ENCODE peak calls at places on chromosomes 12 and 14, in ten cellular contexts. One of them, this sample, is unnamed.

GRCh38 chr12:45742590-45742989 is 13.1 kb downstream of the ARID2 start:
- DNase-seq in AG09309: no peak
- DNase-seq in NCI-H2081: no peak
- DNase-seq in stimulated activated CD8-positive, alpha-beta memory T cell treated with anti-CD3 and anti-CD28 coated beads, Interleukin-12 subunit alpha, Interleukin-12 subunit beta, amount 100 ng/mL, for 1 hour: no peak
- DNase-seq in kidney glomerular epithelial cell: no peak
- DNase-seq in naive B cell: no peak
- DNase-seq in cardiac fibroblast: no peak
- DNase-seq in left ventricle myocardium superior: no peak
- DNase-seq in CD8-positive, alpha-beta T cell: no peak
- DNase-seq in activated CD8-positive, alpha-beta T cell treated with anti-CD3 and anti-CD28 coated beads for 36 hours: no peak
- DNase-seq in this sample: no peak

GRCh38 chr12:50401383-50402155 is 884 bp downstream of the LARP4 start:
- DNase-seq in AG09309: peak
- DNase-seq in naive B cell: no peak
- DNase-seq in stimulated activated CD8-positive, alpha-beta memory T cell treated with anti-CD3 and anti-CD28 coated beads, Interleukin-12 subunit alpha, Interleukin-12 subunit beta, amount 100 ng/mL, for 1 hour: no peak
- DNase-seq in activated CD8-positive, alpha-beta T cell treated with anti-CD3 and anti-CD28 coated beads for 36 hours: peak
- DNase-seq in kidney glomerular epithelial cell: no peak
- DNase-seq in left ventricle myocardium superior: no peak
- DNase-seq in CD8-positive, alpha-beta T cell: no peak
- DNase-seq in cardiac fibroblast: peak
- DNase-seq in NCI-H2081: peak
- DNase-seq in this sample: no peak

GRCh38 chr12:30884804-30885203 is 41.7 kb upstream of the TSPAN11 start:
- DNase-seq in CD8-positive, alpha-beta T cell: no peak
- DNase-seq in cardiac fibroblast: no peak
- DNase-seq in NCI-H2081: no peak
- DNase-seq in stimulated activated CD8-positive, alpha-beta memory T cell treated with anti-CD3 and anti-CD28 coated beads, Interleukin-12 subunit alpha, Interleukin-12 subunit beta, amount 100 ng/mL, for 1 hour: no peak
- DNase-seq in AG09309: no peak
- DNase-seq in kidney glomerular epithelial cell: no peak
- DNase-seq in naive B cell: no peak
- DNase-seq in activated CD8-positive, alpha-beta T cell treated with anti-CD3 and anti-CD28 coated beads for 36 hours: no peak
- DNase-seq in left ventricle myocardium superior: no peak
- DNase-seq in this sample: no peak

GRCh38 chr12:7797698-7798398 is 8.6 kb downstream of the NANOG start:
- DNase-seq in AG09309: no peak
- DNase-seq in NCI-H2081: no peak
- DNase-seq in CD8-positive, alpha-beta T cell: no peak
- DNase-seq in activated CD8-positive, alpha-beta T cell treated with anti-CD3 and anti-CD28 coated beads for 36 hours: no peak
- DNase-seq in stimulated activated CD8-positive, alpha-beta memory T cell treated with anti-CD3 and anti-CD28 coated beads, Interleukin-12 subunit alpha, Interleukin-12 subunit beta, amount 100 ng/mL, for 1 hour: no peak
- DNase-seq in left ventricle myocardium superior: no peak
- DNase-seq in cardiac fibroblast: peak
- DNase-seq in kidney glomerular epithelial cell: no peak
- DNase-seq in naive B cell: no peak
- DNase-seq in this sample: no peak

GRCh38 chr14:103191856-103192835 is 68.9 kb downstream of the TNFAIP2 start:
- DNase-seq in AG09309: no peak
- DNase-seq in cardiac fibroblast: no peak
- DNase-seq in stimulated activated CD8-positive, alpha-beta memory T cell treated with anti-CD3 and anti-CD28 coated beads, Interleukin-12 subunit alpha, Interleukin-12 subunit beta, amount 100 ng/mL, for 1 hour: no peak
- DNase-seq in CD8-positive, alpha-beta T cell: no peak
- DNase-seq in left ventricle myocardium superior: no peak
- DNase-seq in naive B cell: no peak
- DNase-seq in activated CD8-positive, alpha-beta T cell treated with anti-CD3 and anti-CD28 coated beads for 36 hours: no peak
- DNase-seq in NCI-H2081: no peak
- DNase-seq in kidney glomerular epithelial cell: no peak
- DNase-seq in this sample: no peak

GRCh38 chr12:123271182-123271491 is 519 bp downstream of the CDK2AP1 start:
- DNase-seq in AG09309: no peak
- DNase-seq in activated CD8-positive, alpha-beta T cell treated with anti-CD3 and anti-CD28 coated beads for 36 hours: peak
- DNase-seq in stimulated activated CD8-positive, alpha-beta memory T cell treated with anti-CD3 and anti-CD28 coated beads, Interleukin-12 subunit alpha, Interleukin-12 subunit beta, amount 100 ng/mL, for 1 hour: peak
- DNase-seq in naive B cell: peak
- DNase-seq in cardiac fibroblast: peak
- DNase-seq in CD8-positive, alpha-beta T cell: peak
- DNase-seq in NCI-H2081: peak
- DNase-seq in left ventricle myocardium superior: peak
- DNase-seq in kidney glomerular epithelial cell: peak
- DNase-seq in this sample: peak

GRCh38 chr14:96146131-96146771 is 58.4 kb upstream of the BDKRB2 start:
- DNase-seq in stimulated activated CD8-positive, alpha-beta memory T cell treated with anti-CD3 and anti-CD28 coated beads, Interleukin-12 subunit alpha, Interleukin-12 subunit beta, amount 100 ng/mL, for 1 hour: no peak
- DNase-seq in CD8-positive, alpha-beta T cell: no peak
- DNase-seq in kidney glomerular epithelial cell: peak
- DNase-seq in activated CD8-positive, alpha-beta T cell treated with anti-CD3 and anti-CD28 coated beads for 36 hours: no peak
- DNase-seq in naive B cell: no peak
- DNase-seq in cardiac fibroblast: peak
- DNase-seq in AG09309: peak
- DNase-seq in left ventricle myocardium superior: no peak
- DNase-seq in NCI-H2081: peak
- DNase-seq in this sample: no peak

GRCh38 chr14:49549881-49550280 is 36.3 kb downstream of the RPS29 start:
- DNase-seq in AG09309: no peak
- DNase-seq in CD8-positive, alpha-beta T cell: no peak
- DNase-seq in left ventricle myocardium superior: no peak
- DNase-seq in stimulated activated CD8-positive, alpha-beta memory T cell treated with anti-CD3 and anti-CD28 coated beads, Interleukin-12 subunit alpha, Interleukin-12 subunit beta, amount 100 ng/mL, for 1 hour: no peak
- DNase-seq in naive B cell: no peak
- DNase-seq in kidney glomerular epithelial cell: peak
- DNase-seq in cardiac fibroblast: peak
- DNase-seq in NCI-H2081: no peak
- DNase-seq in activated CD8-positive, alpha-beta T cell treated with anti-CD3 and anti-CD28 coated beads for 36 hours: no peak
- DNase-seq in this sample: no peak

GRCh38 chr12:13234045-13234641 is 37.6 kb downstream of the EMP1 start:
- DNase-seq in cardiac fibroblast: peak
- DNase-seq in AG09309: no peak
- DNase-seq in naive B cell: peak
- DNase-seq in activated CD8-positive, alpha-beta T cell treated with anti-CD3 and anti-CD28 coated beads for 36 hours: peak
- DNase-seq in kidney glomerular epithelial cell: peak
- DNase-seq in CD8-positive, alpha-beta T cell: no peak
- DNase-seq in NCI-H2081: peak
- DNase-seq in stimulated activated CD8-positive, alpha-beta memory T cell treated with anti-CD3 and anti-CD28 coated beads, Interleukin-12 subunit alpha, Interleukin-12 subunit beta, amount 100 ng/mL, for 1 hour: peak
- DNase-seq in left ventricle myocardium superior: no peak
- DNase-seq in this sample: peak

GRCh38 chr14:100107236-100107635 is 42.0 kb downstream of the EVL start:
- DNase-seq in cardiac fibroblast: no peak
- DNase-seq in naive B cell: no peak
- DNase-seq in left ventricle myocardium superior: no peak
- DNase-seq in activated CD8-positive, alpha-beta T cell treated with anti-CD3 and anti-CD28 coated beads for 36 hours: peak
- DNase-seq in NCI-H2081: no peak
- DNase-seq in stimulated activated CD8-positive, alpha-beta memory T cell treated with anti-CD3 and anti-CD28 coated beads, Interleukin-12 subunit alpha, Interleukin-12 subunit beta, amount 100 ng/mL, for 1 hour: no peak
- DNase-seq in AG09309: no peak
- DNase-seq in CD8-positive, alpha-beta T cell: no peak
- DNase-seq in kidney glomerular epithelial cell: no peak
- DNase-seq in this sample: no peak

GRCh38 chr12:104248444-104248843 is 32.9 kb downstream of the TXNRD1 start:
- DNase-seq in left ventricle myocardium superior: no peak
- DNase-seq in NCI-H2081: no peak
- DNase-seq in activated CD8-positive, alpha-beta T cell treated with anti-CD3 and anti-CD28 coated beads for 36 hours: no peak
- DNase-seq in kidney glomerular epithelial cell: no peak
- DNase-seq in AG09309: no peak
- DNase-seq in naive B cell: no peak
- DNase-seq in CD8-positive, alpha-beta T cell: no peak
- DNase-seq in stimulated activated CD8-positive, alpha-beta memory T cell treated with anti-CD3 and anti-CD28 coated beads, Interleukin-12 subunit alpha, Interleukin-12 subunit beta, amount 100 ng/mL, for 1 hour: no peak
- DNase-seq in cardiac fibroblast: no peak
- DNase-seq in this sample: no peak

GRCh38 chr12:6376079-6376941 is 947 bp upstream of the SCNN1A start:
- DNase-seq in CD8-positive, alpha-beta T cell: no peak
- DNase-seq in naive B cell: no peak
- DNase-seq in AG09309: no peak
- DNase-seq in activated CD8-positive, alpha-beta T cell treated with anti-CD3 and anti-CD28 coated beads for 36 hours: no peak
- DNase-seq in left ventricle myocardium superior: peak
- DNase-seq in NCI-H2081: no peak
- DNase-seq in kidney glomerular epithelial cell: no peak
- DNase-seq in cardiac fibroblast: peak
- DNase-seq in stimulated activated CD8-positive, alpha-beta memory T cell treated with anti-CD3 and anti-CD28 coated beads, Interleukin-12 subunit alpha, Interleukin-12 subunit beta, amount 100 ng/mL, for 1 hour: no peak
- DNase-seq in this sample: no peak

GRCh38 chr12:6370994-6371754 is 4.2 kb downstream of the SCNN1A start:
- DNase-seq in cardiac fibroblast: peak
- DNase-seq in stimulated activated CD8-positive, alpha-beta memory T cell treated with anti-CD3 and anti-CD28 coated beads, Interleukin-12 subunit alpha, Interleukin-12 subunit beta, amount 100 ng/mL, for 1 hour: no peak
- DNase-seq in CD8-positive, alpha-beta T cell: no peak
- DNase-seq in NCI-H2081: peak
- DNase-seq in kidney glomerular epithelial cell: peak
- DNase-seq in left ventricle myocardium superior: no peak
- DNase-seq in naive B cell: no peak
- DNase-seq in activated CD8-positive, alpha-beta T cell treated with anti-CD3 and anti-CD28 coated beads for 36 hours: peak
- DNase-seq in AG09309: no peak
- DNase-seq in this sample: no peak

GRCh38 chr12:79378496-79378895 is 312.3 kb downstream of the PAWR start:
- DNase-seq in CD8-positive, alpha-beta T cell: no peak
- DNase-seq in AG09309: peak
- DNase-seq in kidney glomerular epithelial cell: no peak
- DNase-seq in stimulated activated CD8-positive, alpha-beta memory T cell treated with anti-CD3 and anti-CD28 coated beads, Interleukin-12 subunit alpha, Interleukin-12 subunit beta, amount 100 ng/mL, for 1 hour: no peak
- DNase-seq in left ventricle myocardium superior: no peak
- DNase-seq in NCI-H2081: no peak
- DNase-seq in activated CD8-positive, alpha-beta T cell treated with anti-CD3 and anti-CD28 coated beads for 36 hours: no peak
- DNase-seq in cardiac fibroblast: peak
- DNase-seq in naive B cell: no peak
- DNase-seq in this sample: no peak

GRCh38 chr12:67916266-67916970 is 72.8 kb upstream of the IFNG-AS1 start:
- DNase-seq in activated CD8-positive, alpha-beta T cell treated with anti-CD3 and anti-CD28 coated beads for 36 hours: no peak
- DNase-seq in stimulated activated CD8-positive, alpha-beta memory T cell treated with anti-CD3 and anti-CD28 coated beads, Interleukin-12 subunit alpha, Interleukin-12 subunit beta, amount 100 ng/mL, for 1 hour: no peak
- DNase-seq in kidney glomerular epithelial cell: no peak
- DNase-seq in NCI-H2081: no peak
- DNase-seq in naive B cell: no peak
- DNase-seq in left ventricle myocardium superior: no peak
- DNase-seq in AG09309: peak
- DNase-seq in CD8-positive, alpha-beta T cell: no peak
- DNase-seq in cardiac fibroblast: peak
- DNase-seq in this sample: no peak

GRCh38 chr12:51177897-51178296 is 5.0 kb upstream of the TFCP2 start:
- DNase-seq in NCI-H2081: no peak
- DNase-seq in kidney glomerular epithelial cell: no peak
- DNase-seq in left ventricle myocardium superior: no peak
- DNase-seq in stimulated activated CD8-positive, alpha-beta memory T cell treated with anti-CD3 and anti-CD28 coated beads, Interleukin-12 subunit alpha, Interleukin-12 subunit beta, amount 100 ng/mL, for 1 hour: no peak
- DNase-seq in naive B cell: no peak
- DNase-seq in AG09309: no peak
- DNase-seq in cardiac fibroblast: no peak
- DNase-seq in activated CD8-positive, alpha-beta T cell treated with anti-CD3 and anti-CD28 coated beads for 36 hours: no peak
- DNase-seq in CD8-positive, alpha-beta T cell: no peak
- DNase-seq in this sample: no peak

GRCh38 chr12:15045451-15045850 is 72.6 kb downstream of the PDE6H start:
- DNase-seq in naive B cell: no peak
- DNase-seq in kidney glomerular epithelial cell: no peak
- DNase-seq in cardiac fibroblast: no peak
- DNase-seq in NCI-H2081: no peak
- DNase-seq in CD8-positive, alpha-beta T cell: no peak
- DNase-seq in AG09309: no peak
- DNase-seq in stimulated activated CD8-positive, alpha-beta memory T cell treated with anti-CD3 and anti-CD28 coated beads, Interleukin-12 subunit alpha, Interleukin-12 subunit beta, amount 100 ng/mL, for 1 hour: no peak
- DNase-seq in activated CD8-positive, alpha-beta T cell treated with anti-CD3 and anti-CD28 coated beads for 36 hours: no peak
- DNase-seq in left ventricle myocardium superior: no peak
- DNase-seq in this sample: no peak

GRCh38 chr12:67006612-67007011 is 262.5 kb upstream of the CAND1 start:
- DNase-seq in AG09309: no peak
- DNase-seq in kidney glomerular epithelial cell: no peak
- DNase-seq in naive B cell: no peak
- DNase-seq in activated CD8-positive, alpha-beta T cell treated with anti-CD3 and anti-CD28 coated beads for 36 hours: no peak
- DNase-seq in cardiac fibroblast: no peak
- DNase-seq in NCI-H2081: peak
- DNase-seq in left ventricle myocardium superior: no peak
- DNase-seq in CD8-positive, alpha-beta T cell: no peak
- DNase-seq in stimulated activated CD8-positive, alpha-beta memory T cell treated with anti-CD3 and anti-CD28 coated beads, Interleukin-12 subunit alpha, Interleukin-12 subunit beta, amount 100 ng/mL, for 1 hour: no peak
- DNase-seq in this sample: no peak

GRCh38 chr12:84604541-84604940 is 308.1 kb downstream of the SLC6A15 start:
- DNase-seq in AG09309: no peak
- DNase-seq in NCI-H2081: no peak
- DNase-seq in left ventricle myocardium superior: no peak
- DNase-seq in activated CD8-positive, alpha-beta T cell treated with anti-CD3 and anti-CD28 coated beads for 36 hours: no peak
- DNase-seq in CD8-positive, alpha-beta T cell: no peak
- DNase-seq in cardiac fibroblast: no peak
- DNase-seq in naive B cell: no peak
- DNase-seq in kidney glomerular epithelial cell: no peak
- DNase-seq in stimulated activated CD8-positive, alpha-beta memory T cell treated with anti-CD3 and anti-CD28 coated beads, Interleukin-12 subunit alpha, Interleukin-12 subunit beta, amount 100 ng/mL, for 1 hour: no peak
- DNase-seq in this sample: no peak

GRCh38 chr14:71399057-71399487 is 491.8 kb downstream of the PCNX1 start:
- DNase-seq in activated CD8-positive, alpha-beta T cell treated with anti-CD3 and anti-CD28 coated beads for 36 hours: peak
- DNase-seq in AG09309: no peak
- DNase-seq in left ventricle myocardium superior: no peak
- DNase-seq in cardiac fibroblast: peak
- DNase-seq in CD8-positive, alpha-beta T cell: no peak
- DNase-seq in NCI-H2081: no peak
- DNase-seq in stimulated activated CD8-positive, alpha-beta memory T cell treated with anti-CD3 and anti-CD28 coated beads, Interleukin-12 subunit alpha, Interleukin-12 subunit beta, amount 100 ng/mL, for 1 hour: no peak
- DNase-seq in kidney glomerular epithelial cell: no peak
- DNase-seq in naive B cell: peak
- DNase-seq in this sample: no peak

GRCh38 chr12:24553259-24553658 is 395.6 kb downstream of the BCAT1 start:
- DNase-seq in activated CD8-positive, alpha-beta T cell treated with anti-CD3 and anti-CD28 coated beads for 36 hours: no peak
- DNase-seq in stimulated activated CD8-positive, alpha-beta memory T cell treated with anti-CD3 and anti-CD28 coated beads, Interleukin-12 subunit alpha, Interleukin-12 subunit beta, amount 100 ng/mL, for 1 hour: no peak
- DNase-seq in cardiac fibroblast: no peak
- DNase-seq in AG09309: no peak
- DNase-seq in left ventricle myocardium superior: no peak
- DNase-seq in NCI-H2081: no peak
- DNase-seq in kidney glomerular epithelial cell: no peak
- DNase-seq in CD8-positive, alpha-beta T cell: no peak
- DNase-seq in naive B cell: no peak
- DNase-seq in this sample: no peak

GRCh38 chr12:114916124-114916523 is 232.1 kb upstream of the TBX3 start:
- DNase-seq in NCI-H2081: no peak
- DNase-seq in cardiac fibroblast: peak
- DNase-seq in activated CD8-positive, alpha-beta T cell treated with anti-CD3 and anti-CD28 coated beads for 36 hours: no peak
- DNase-seq in left ventricle myocardium superior: no peak
- DNase-seq in CD8-positive, alpha-beta T cell: no peak
- DNase-seq in kidney glomerular epithelial cell: no peak
- DNase-seq in stimulated activated CD8-positive, alpha-beta memory T cell treated with anti-CD3 and anti-CD28 coated beads, Interleukin-12 subunit alpha, Interleukin-12 subunit beta, amount 100 ng/mL, for 1 hour: no peak
- DNase-seq in AG09309: peak
- DNase-seq in naive B cell: no peak
- DNase-seq in this sample: no peak

GRCh38 chr14:78455896-78456435 is 285.8 kb downstream of the NRXN3 start:
- DNase-seq in left ventricle myocardium superior: no peak
- DNase-seq in CD8-positive, alpha-beta T cell: no peak
- DNase-seq in activated CD8-positive, alpha-beta T cell treated with anti-CD3 and anti-CD28 coated beads for 36 hours: no peak
- DNase-seq in kidney glomerular epithelial cell: no peak
- DNase-seq in AG09309: no peak
- DNase-seq in naive B cell: no peak
- DNase-seq in stimulated activated CD8-positive, alpha-beta memory T cell treated with anti-CD3 and anti-CD28 coated beads, Interleukin-12 subunit alpha, Interleukin-12 subunit beta, amount 100 ng/mL, for 1 hour: no peak
- DNase-seq in NCI-H2081: peak
- DNase-seq in cardiac fibroblast: no peak
- DNase-seq in this sample: no peak

GRCh38 chr12:4015225-4016076 is 142.3 kb upstream of the PARP11 start:
- DNase-seq in CD8-positive, alpha-beta T cell: no peak
- DNase-seq in NCI-H2081: no peak
- DNase-seq in kidney glomerular epithelial cell: no peak
- DNase-seq in left ventricle myocardium superior: no peak
- DNase-seq in AG09309: no peak
- DNase-seq in stimulated activated CD8-positive, alpha-beta memory T cell treated with anti-CD3 and anti-CD28 coated beads, Interleukin-12 subunit alpha, Interleukin-12 subunit beta, amount 100 ng/mL, for 1 hour: no peak
- DNase-seq in naive B cell: no peak
- DNase-seq in cardiac fibroblast: no peak
- DNase-seq in activated CD8-positive, alpha-beta T cell treated with anti-CD3 and anti-CD28 coated beads for 36 hours: no peak
- DNase-seq in this sample: no peak

GRCh38 chr12:9948606-9949286 is 16.6 kb upstream of the CLEC2A start:
- DNase-seq in stimulated activated CD8-positive, alpha-beta memory T cell treated with anti-CD3 and anti-CD28 coated beads, Interleukin-12 subunit alpha, Interleukin-12 subunit beta, amount 100 ng/mL, for 1 hour: no peak
- DNase-seq in AG09309: no peak
- DNase-seq in left ventricle myocardium superior: no peak
- DNase-seq in CD8-positive, alpha-beta T cell: no peak
- DNase-seq in NCI-H2081: no peak
- DNase-seq in kidney glomerular epithelial cell: no peak
- DNase-seq in activated CD8-positive, alpha-beta T cell treated with anti-CD3 and anti-CD28 coated beads for 36 hours: peak
- DNase-seq in cardiac fibroblast: no peak
- DNase-seq in naive B cell: peak
- DNase-seq in this sample: no peak

GRCh38 chr14:103408491-103409155 is 23.4 kb downstream of the MARK3 start:
- DNase-seq in left ventricle myocardium superior: no peak
- DNase-seq in CD8-positive, alpha-beta T cell: no peak
- DNase-seq in AG09309: no peak
- DNase-seq in NCI-H2081: no peak
- DNase-seq in kidney glomerular epithelial cell: no peak
- DNase-seq in naive B cell: no peak
- DNase-seq in cardiac fibroblast: no peak
- DNase-seq in activated CD8-positive, alpha-beta T cell treated with anti-CD3 and anti-CD28 coated beads for 36 hours: no peak
- DNase-seq in stimulated activated CD8-positive, alpha-beta memory T cell treated with anti-CD3 and anti-CD28 coated beads, Interleukin-12 subunit alpha, Interleukin-12 subunit beta, amount 100 ng/mL, for 1 hour: no peak
- DNase-seq in this sample: no peak

GRCh38 chr14:106417224-106418049 is 891.1 kb downstream of the TMEM121 start:
- DNase-seq in activated CD8-positive, alpha-beta T cell treated with anti-CD3 and anti-CD28 coated beads for 36 hours: peak
- DNase-seq in NCI-H2081: no peak
- DNase-seq in kidney glomerular epithelial cell: no peak
- DNase-seq in left ventricle myocardium superior: peak
- DNase-seq in AG09309: no peak
- DNase-seq in cardiac fibroblast: peak
- DNase-seq in naive B cell: peak
- DNase-seq in stimulated activated CD8-positive, alpha-beta memory T cell treated with anti-CD3 and anti-CD28 coated beads, Interleukin-12 subunit alpha, Interleukin-12 subunit beta, amount 100 ng/mL, for 1 hour: peak
- DNase-seq in CD8-positive, alpha-beta T cell: peak
- DNase-seq in this sample: peak

GRCh38 chr14:92556255-92556741 is 42.7 kb downstream of the RIN3 start:
- DNase-seq in activated CD8-positive, alpha-beta T cell treated with anti-CD3 and anti-CD28 coated beads for 36 hours: peak
- DNase-seq in kidney glomerular epithelial cell: no peak
- DNase-seq in naive B cell: no peak
- DNase-seq in cardiac fibroblast: peak
- DNase-seq in CD8-positive, alpha-beta T cell: no peak
- DNase-seq in AG09309: no peak
- DNase-seq in left ventricle myocardium superior: no peak
- DNase-seq in stimulated activated CD8-positive, alpha-beta memory T cell treated with anti-CD3 and anti-CD28 coated beads, Interleukin-12 subunit alpha, Interleukin-12 subunit beta, amount 100 ng/mL, for 1 hour: no peak
- DNase-seq in NCI-H2081: no peak
- DNase-seq in this sample: no peak